ENCODE peak calls at places on chromosomes 16 and 17, in eight cellular contexts. V is fibroblast of pulmonary artery, K is HFF-Myc, T is left ventricle myocardium inferior, N is heart right ventricle, O is IMR-90, G is SK-N-MC, J is A673. D is an unnamed sample.

GRCh38 chr17:76820039-76820438 is 48.2 kb upstream of the MGAT5B start:
- DNase-seq in N (no peak), O (no peak), K (no peak), J (peak; percentile 49), T (no peak), G (no peak), V (no peak), D (no peak)

GRCh38 chr16:66344533-66345145 is 21.9 kb upstream of the CDH5 start:
- DNase-seq in K (no peak), T (no peak), G (peak; percentile 40), J (peak; percentile 58), V (peak; percentile 67), N (no peak), O (peak; percentile 48), D (peak; percentile 51)

GRCh38 chr17:43745541-43745940 is 13.1 kb downstream of the SOST start:
- DNase-seq in V (no peak), O (no peak), G (no peak), K (no peak), T (no peak), N (no peak), J (peak; percentile 67), D (no peak)

GRCh38 chr16:89409161-89409711 is 81.1 kb downstream of the ANKRD11 start:
- DNase-seq in K (no peak), O (peak; percentile 71), J (no peak), G (no peak), V (peak; percentile 38), T (no peak), N (no peak), D (no peak)

GRCh38 chr17:62891659-62892058 is 74.4 kb upstream of the TANC2 start:
- DNase-seq in K (no peak), G (no peak), V (no peak), O (no peak), J (no peak), N (no peak), T (no peak), D (no peak)

GRCh38 chr16:70476272-70477020 is 22.1 kb downstream of the FCSK start:
- DNase-seq in O (peak; percentile 83), N (no peak), G (no peak), T (no peak), J (peak; percentile 44), V (peak; percentile 65), K (peak; percentile 81), D (peak; percentile 68)

GRCh38 chr17:40097931-40098845 is 2.2 kb downstream of the NR1D1 start:
- DNase-seq in O (no peak), G (no peak), T (peak; percentile 72), J (no peak), N (peak; percentile 61), V (peak; percentile 40), K (no peak), D (no peak)

GRCh38 chr17:55458977-55459376 is 37.3 kb upstream of the MMD start:
- DNase-seq in J (no peak), O (peak; percentile 89), G (no peak), K (no peak), N (no peak), T (no peak), V (peak; percentile 57), D (peak; percentile 80)

GRCh38 chr16:27286446-27286845 is 17.9 kb upstream of the NSMCE1 start:
- DNase-seq in V (peak; percentile 96), G (no peak), O (peak; percentile 97), J (no peak), K (peak; percentile 46), T (no peak), N (no peak), D (peak; percentile 94)

GRCh38 chr17:64061157-64061898 is 40.9 kb upstream of the ICAM2 start:
- DNase-seq in N (no peak), T (no peak), K (no peak), J (no peak), V (peak; percentile 75), G (no peak), O (peak; percentile 36), D (no peak)

GRCh38 chr16:83136924-83137323 is 510.2 kb downstream of the CDH13 start:
- DNase-seq in O (no peak), J (no peak), T (no peak), V (no peak), K (no peak), G (no peak), N (no peak), D (no peak)

GRCh38 chr17:77697480-77698400 is 260.8 kb upstream of the TNRC6C start:
- DNase-seq in G (no peak), J (no peak), O (no peak), T (no peak), N (no peak), K (no peak), V (no peak), D (no peak)

GRCh38 chr16:740459-740763 is 386 bp downstream of the CIAO3 start:
- DNase-seq in V (no peak), O (no peak), J (no peak), K (no peak), G (no peak), N (no peak), T (no peak), D (no peak)

GRCh38 chr17:29838961-29839360 is 91.1 kb downstream of the SSH2 start:
- DNase-seq in V (peak; percentile 30), N (peak; percentile 12), O (peak; percentile 44), G (no peak), J (peak; percentile 47), K (no peak), T (no peak), D (peak; percentile 22)

GRCh38 chr17:3935140-3935542 is 18.9 kb upstream of the P2RX1 start:
- DNase-seq in O (peak; percentile 72), K (no peak), T (peak; percentile 68), G (no peak), V (peak; percentile 86), N (peak; percentile 71), J (peak; percentile 84), D (peak; percentile 76)

GRCh38 chr17:17079761-17080160 is 37.5 kb downstream of the MPRIP start:
- DNase-seq in K (no peak), G (no peak), J (no peak), N (peak; percentile 40), V (no peak), O (no peak), T (peak; percentile 56), D (no peak)

GRCh38 chr17:58338907-58339774 is 10.5 kb upstream of the TSPOAP1 start:
- DNase-seq in T (peak; percentile 60), V (peak; percentile 60), N (no peak), G (no peak), O (peak; percentile 88), K (peak; percentile 44), J (no peak), D (peak; percentile 60)

GRCh38 chr16:27311449-27311831 is 2.3 kb upstream of the IL4R start:
- DNase-seq in J (no peak), T (no peak), G (no peak), N (no peak), V (peak; percentile 56), O (peak; percentile 38), K (peak; percentile 15), D (no peak)

GRCh38 chr16:76661691-76662090 is 384.5 kb downstream of the CNTNAP4 start:
- DNase-seq in T (no peak), K (no peak), V (no peak), N (no peak), G (no peak), J (no peak), O (no peak), D (no peak)

GRCh38 chr16:22370038-22370541 is 4.3 kb downstream of the CDR2 start:
- DNase-seq in K (no peak), V (peak; percentile 86), J (peak; percentile 32), T (no peak), O (peak; percentile 95), N (no peak), G (no peak), D (no peak)
- H3K4me3 ChIP-seq in K (no peak overlapping the region), V (no peak overlapping the region), J (no peak overlapping the region), T (no peak overlapping the region), O (peak overlapping the region; percentile 9), N (no peak overlapping the region), G (peak overlapping the region; percentile 17), D (no peak overlapping the region)

GRCh38 chr17:48494335-48494734 is 36.5 kb downstream of the HOXB1 start:
- DNase-seq in K (no peak), T (no peak), N (no peak), J (no peak), V (peak; percentile 60), O (peak; percentile 90), G (no peak), D (peak; percentile 81)
- H3K4me3 ChIP-seq in K (no peak overlapping the region), T (no peak overlapping the region), N (no peak overlapping the region), J (no peak overlapping the region), V (no peak overlapping the region), O (no peak overlapping the region), G (no peak overlapping the region), D (no peak overlapping the region)

DNA sequence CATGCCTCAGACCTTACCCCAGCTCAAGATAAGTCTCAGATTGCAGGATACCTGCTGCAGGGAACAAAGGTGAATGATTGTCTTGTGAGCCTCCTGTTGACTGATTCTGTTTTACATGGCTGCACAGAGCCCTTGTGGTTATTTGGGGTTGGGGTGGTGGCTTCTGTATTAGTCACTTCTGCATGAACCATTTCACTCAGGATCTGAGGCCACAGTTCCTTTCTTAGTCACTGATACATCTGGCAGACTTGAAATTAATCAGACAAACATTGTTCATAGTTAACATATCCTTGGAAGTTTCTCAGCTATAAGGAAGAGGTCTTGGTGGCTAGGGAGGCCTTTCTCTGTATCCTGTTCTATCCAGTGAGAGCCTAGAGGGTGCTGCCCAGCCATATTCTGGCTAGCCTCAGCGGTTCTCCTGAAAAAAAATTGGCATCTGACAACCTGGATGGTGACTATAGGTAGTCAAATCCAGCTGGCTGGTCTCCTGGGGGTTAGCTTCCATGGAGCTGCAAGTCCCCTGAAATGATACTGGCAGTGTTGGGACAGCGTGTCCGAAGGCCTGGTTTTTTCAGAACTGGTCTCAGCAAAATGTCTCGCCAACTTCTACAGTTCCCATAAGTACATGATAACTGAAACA is 8.4 kb upstream of the PLK1 start:
- DNase-seq in J (no peak), K (no peak), G (no peak), T (no peak), O (peak; percentile 95), V (peak; percentile 65), N (no peak), D (peak; percentile 85)
- H3K4me3 ChIP-seq in J (no peak overlapping the region), K (no peak overlapping the region), G (no peak overlapping the region), T (no peak overlapping the region), O (no peak overlapping the region), V (no peak overlapping the region), N (no peak overlapping the region), D (no peak overlapping the region)

DNA sequence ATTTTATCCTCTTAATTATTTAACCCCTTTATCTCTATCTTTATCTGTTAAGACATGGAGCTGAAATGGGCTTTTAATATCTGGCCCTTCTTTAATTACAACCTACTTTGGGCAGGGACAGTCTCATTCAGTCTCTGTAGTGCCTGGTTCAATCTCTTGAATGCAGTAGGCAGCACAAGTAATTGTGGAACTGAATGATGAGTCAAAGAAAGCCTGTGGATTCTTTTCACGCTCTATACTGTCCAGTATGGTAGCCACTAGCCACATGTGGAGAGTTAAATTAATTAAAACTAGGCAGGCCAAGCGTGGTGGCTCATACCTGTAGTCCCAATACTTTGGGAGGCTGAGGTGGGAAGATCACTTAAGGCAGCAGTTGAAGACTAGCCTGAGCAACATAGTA is 9.3 kb downstream of the BPTF start:
- DNase-seq in J (no peak), T (no peak), K (no peak), O (no peak), G (no peak), V (no peak), N (no peak), D (no peak)
- H3K4me3 ChIP-seq in J (no peak overlapping the region), T (no peak overlapping the region), K (no peak overlapping the region), O (no peak overlapping the region), G (no peak overlapping the region), V (no peak overlapping the region), N (no peak overlapping the region), D (no peak overlapping the region)